ENCODE peak calls at places on chromosomes 6 and 20, in eight cellular contexts. U is endodermal cell, Q is tibial nerve, O is ascending aorta, Y is cardiac muscle cell, X is Peyer's patch, E is tibial artery, C is mesenchymal stem cell. F is an unnamed sample. For H3K9me3, the result is how much of the 10 kb centered on the place peaks cover.

GRCh38 chr6:14676084-14676483 is 558.5 kb downstream of the CD83 start:
- DNase-seq in U (no peak), Q (no peak), O (no peak), Y (no peak), X (no peak), E (no peak), C (no peak), F (no peak)

GRCh38 chr20:38534756-38535155 is 46.2 kb upstream of the ADIG start:
- DNase-seq in U (no peak), Q (no peak), O (no peak), Y (no peak), X (no peak), E (no peak), C (no peak), F (no peak)

GRCh38 chr6:134937426-134937825 is 12.5 kb downstream of the ALDH8A1 start:
- DNase-seq in U (no peak), Q (no peak), O (no peak), Y (no peak), X (no peak), E (no peak), C (peak), F (no peak)

GRCh38 chr6:44036196-44036595 is 91.1 kb downstream of the MRPL14 start:
- DNase-seq in U (peak), Q (no peak), O (no peak), Y (no peak), X (no peak), E (no peak), C (no peak), F (no peak)

GRCh38 chr6:143236151-143236788 is 175.6 kb downstream of the AIG1 start:
- DNase-seq in U (peak), Q (no peak), O (no peak), Y (no peak), X (no peak), E (no peak), C (no peak), F (no peak)

GRCh38 chr20:13717631-13718044 is 67.1 kb downstream of the ESF1 start:
- DNase-seq in U (no peak), Q (no peak), O (no peak), Y (no peak), X (no peak), E (no peak), C (no peak), F (no peak)

GRCh38 chr6:107264357-107264831 is 149.1 kb upstream of the BEND3 start:
- DNase-seq in U (no peak), Q (no peak), O (no peak), Y (no peak), X (no peak), E (no peak), C (peak), F (no peak)

GRCh38 chr20:36167826-36168634 is 13.5 kb downstream of the EPB41L1 start:
- DNase-seq in U (no peak), Q (no peak), O (no peak), Y (no peak), X (no peak), E (no peak), C (peak), F (no peak)

GRCh38 chr6:18260448-18261106 is 3.8 kb downstream of the DEK start:
- DNase-seq in U (peak), Q (no peak), O (no peak), Y (no peak), X (no peak), E (no peak), C (peak), F (no peak)

GRCh38 chr20:32583581-32584045 is 1.5 kb downstream of the NOL4L start:
- DNase-seq in U (peak), Q (no peak), O (no peak), Y (peak), X (no peak), E (no peak), C (no peak), F (peak)

GRCh38 chr20:62642666-62643520 is 590 bp downstream of the SLCO4A1 start:
- DNase-seq in U (peak), Q (no peak), O (no peak), Y (peak), X (peak), E (no peak), C (no peak), F (no peak)

GRCh38 chr6:43941174-43941573 is 171.2 kb downstream of the VEGFA start:
- DNase-seq in U (no peak), Q (no peak), O (no peak), Y (no peak), X (no peak), E (no peak), C (no peak), F (no peak)

GRCh38 chr6:138272543-138273305 is 54.4 kb upstream of the PBOV1 start:
- DNase-seq in U (no peak), Q (no peak), O (no peak), Y (no peak), X (no peak), E (no peak), C (no peak), F (no peak)

GRCh38 chr6:128135325-128135724 is 234.5 kb upstream of the THEMIS start:
- DNase-seq in U (no peak), Q (no peak), O (no peak), Y (no peak), X (no peak), E (no peak), C (no peak), F (no peak)

GRCh38 chr6:84524636-84525035 is 239.8 kb downstream of the TBX18 start:
- DNase-seq in U (no peak), Q (no peak), O (no peak), Y (peak), X (no peak), E (no peak), C (no peak), F (no peak)

GRCh38 chr20:56249244-56249955 is 868 bp downstream of the MC3R start:
- DNase-seq in U (peak), Q (no peak), O (no peak), Y (no peak), X (no peak), E (no peak), C (no peak), F (no peak)

GRCh38 chr20:30610751-30611150 is 646.7 kb upstream of the DEFB115 start:
- DNase-seq in U (no peak), Q (no peak), O (no peak), Y (no peak), X (no peak), E (no peak), C (no peak), F (no peak)
- H3K9me3 ChIP-seq in U (under half), Q (under half), O (under half), Y (under half), X (under half), E (under half), C (under half), F (under half)

GRCh38 chr20:53678315-53678989 is 84.8 kb upstream of the ZNF217 start:
- DNase-seq in U (no peak), Q (no peak), O (no peak), Y (no peak), X (no peak), E (no peak), C (no peak), F (no peak)
- H3K4me3 ChIP-seq in U (peak), Q (no peak), O (no peak), Y (no peak), X (no peak), E (no peak), C (no peak), F (no peak)

DNA sequence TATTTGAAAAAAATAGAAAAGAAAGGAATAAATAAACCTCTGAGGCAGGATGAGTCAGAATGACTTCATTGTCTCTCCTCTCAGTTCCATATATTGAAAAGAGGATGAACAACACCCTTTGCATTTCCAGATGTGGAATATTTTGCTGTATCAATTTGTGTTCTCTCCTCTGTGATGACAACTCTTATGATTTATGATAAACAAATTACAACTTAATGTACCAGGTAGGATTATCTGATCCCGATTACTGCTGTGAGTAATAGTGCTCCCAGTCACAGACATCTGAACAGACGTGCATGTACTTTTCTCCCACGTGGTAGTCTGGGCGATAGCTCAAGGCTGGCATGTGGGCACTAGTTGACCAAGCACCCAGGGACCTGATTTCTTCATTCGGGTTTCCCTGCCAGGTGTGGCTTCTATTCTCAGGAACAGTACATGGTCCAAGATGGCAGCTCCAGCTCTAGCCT is 142.1 kb upstream of the SULF2 start:
- DNase-seq in U (no peak), Q (no peak), O (no peak), Y (no peak), X (no peak), E (no peak), C (peak), F (no peak)
- H3K27ac ChIP-seq in U (no peak), Q (no peak), O (no peak), Y (no peak), X (no peak), E (no peak), C (no peak), F (no peak)

DNA sequence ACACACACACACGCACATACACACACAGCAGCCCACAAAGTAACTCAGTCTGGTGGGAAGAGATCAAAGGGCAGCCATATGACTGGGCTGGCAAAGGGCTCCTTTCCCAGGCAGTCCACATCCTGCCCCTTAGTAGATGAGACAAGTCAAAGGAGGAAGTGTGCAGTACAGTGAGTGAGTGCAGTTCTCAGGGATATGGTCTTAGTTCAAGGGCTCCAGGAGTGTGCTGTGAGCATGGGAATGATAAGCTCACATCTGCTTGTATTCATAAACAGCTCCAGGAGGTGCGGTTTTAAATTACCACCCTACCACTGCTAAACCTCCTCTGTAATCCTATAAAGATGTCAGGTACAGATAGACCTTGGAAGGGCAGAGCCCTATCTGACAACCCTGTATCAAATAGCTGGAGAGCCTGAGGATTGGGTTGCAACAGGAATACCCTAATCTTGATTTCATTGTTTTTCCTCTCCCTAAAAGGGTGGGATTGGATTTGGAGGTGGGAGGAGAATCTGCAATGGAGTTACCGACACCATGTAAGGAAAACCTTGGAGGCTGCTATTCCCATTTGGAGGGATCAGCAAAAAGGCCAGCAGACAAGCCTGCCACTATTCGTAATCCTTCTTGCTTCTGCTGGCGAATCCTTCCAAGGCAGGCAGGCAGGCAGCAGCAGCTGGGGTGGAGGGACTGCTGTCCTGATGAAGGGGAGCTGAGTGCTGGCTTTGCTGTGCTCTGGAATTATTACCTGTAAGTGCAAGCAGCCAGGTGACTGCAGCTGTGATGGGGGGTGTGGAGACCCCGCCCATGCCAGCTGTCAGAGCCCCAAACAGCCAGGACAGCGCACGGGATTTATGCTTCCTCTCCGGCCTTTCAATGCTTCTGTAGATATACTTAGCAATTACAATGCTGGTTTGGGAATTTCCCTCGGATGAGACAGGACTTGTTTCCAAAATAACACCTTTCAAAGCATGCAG is 342.7 kb downstream of the PRL start:
- DNase-seq in U (peak), Q (no peak), O (no peak), Y (peak), X (peak), E (no peak), C (peak), F (no peak)
- H3K9me3 ChIP-seq in U (under half), Q (under half), O (under half), Y (under half), X (under half), E (under half), C (under half), F (under half)

GRCh38 chr20:22446613-22447447 is 137.5 kb downstream of the FOXA2 start:
- DNase-seq in U (no peak), Q (no peak), O (no peak), Y (no peak), X (no peak), E (no peak), C (no peak), F (no peak)
- H3K4me3 ChIP-seq in U (no peak), Q (no peak), O (no peak), Y (no peak), X (no peak), E (no peak), C (no peak), F (no peak)

GRCh38 chr20:49803418-49803817 is 9.2 kb upstream of the SLC9A8 start:
- DNase-seq in U (no peak), Q (no peak), O (no peak), Y (no peak), X (no peak), E (no peak), C (no peak), F (no peak)

GRCh38 chr20:49799698-49800097 is 12.9 kb upstream of the SLC9A8 start:
- DNase-seq in U (no peak), Q (no peak), O (no peak), Y (no peak), X (no peak), E (no peak), C (no peak), F (no peak)

GRCh38 chr20:49809803-49810359 is 2.7 kb upstream of the SLC9A8 start:
- DNase-seq in U (no peak), Q (no peak), O (no peak), Y (no peak), X (no peak), E (no peak), C (no peak), F (no peak)

GRCh38 chr20:49801882-49802281 is 10.7 kb upstream of the SLC9A8 start:
- DNase-seq in U (no peak), Q (no peak), O (no peak), Y (no peak), X (peak), E (no peak), C (no peak), F (no peak)

DNA sequence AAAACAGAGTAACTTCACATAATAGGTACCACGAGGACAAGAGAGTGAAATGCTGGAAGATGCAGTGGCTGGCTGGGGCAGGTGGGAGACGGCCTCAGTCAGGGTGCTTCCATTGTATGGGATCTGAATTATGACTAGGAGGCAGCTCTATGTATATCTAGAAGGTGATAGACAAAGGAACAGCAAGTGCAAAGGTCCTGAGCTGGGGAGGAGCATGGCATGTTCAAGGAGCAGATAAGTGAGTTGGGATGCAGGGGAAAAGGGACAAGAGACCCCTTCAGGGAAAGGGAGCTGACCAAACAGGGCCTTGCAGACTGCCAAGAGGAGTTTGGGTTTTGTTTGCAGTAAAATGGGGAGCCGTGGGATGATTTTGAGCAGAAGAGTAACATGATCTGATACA is 8.3 kb upstream of the SLC9A8 start:
- DNase-seq in U (no peak), Q (no peak), O (no peak), Y (no peak), X (no peak), E (no peak), C (no peak), F (no peak)
- H3K27ac ChIP-seq in U (no peak), Q (no peak), O (no peak), Y (no peak), X (peak), E (no peak), C (no peak), F (no peak)

GRCh38 chr20:46505501-46505900 is 7.9 kb downstream of the ZNF334 start:
- DNase-seq in U (no peak), Q (no peak), O (no peak), Y (no peak), X (no peak), E (no peak), C (no peak), F (no peak)
- H3K9me3 ChIP-seq in U (half or more), Q (under half), O (under half), Y (under half), X (under half), E (under half), C (half or more), F (under half)

GRCh38 chr6:81766482-81767069 is 14.1 kb upstream of the TENT5A start:
- DNase-seq in U (no peak), Q (peak), O (no peak), Y (no peak), X (no peak), E (no peak), C (peak), F (no peak)
- H3K4me3 ChIP-seq in U (peak), Q (no peak), O (peak), Y (no peak), X (no peak), E (no peak), C (no peak), F (no peak)